ENCODE peak calls at places on chromosome 12, in five cellular contexts. One of them, this sample, is unnamed.

GRCh38 chr12:71904629-71905028 is 34.0 kb upstream of the TPH2 start:
- DNase-seq in colonic mucosa: no peak
- DNase-seq in body of pancreas: no peak
- DNase-seq in AG04450: no peak
- DNase-seq in A549: no peak
- DNase-seq in this sample: no peak

GRCh38 chr12:106080786-106081185 is 58.0 kb downstream of the NUAK1 start:
- DNase-seq in colonic mucosa: no peak
- DNase-seq in body of pancreas: no peak
- DNase-seq in AG04450: no peak
- DNase-seq in A549: no peak
- DNase-seq in this sample: no peak

GRCh38 chr12:63944586-63945228 is 100.2 kb downstream of the SRGAP1 start:
- DNase-seq in colonic mucosa: no peak
- DNase-seq in body of pancreas: no peak
- DNase-seq in AG04450: no peak
- DNase-seq in A549: no peak
- DNase-seq in this sample: no peak

GRCh38 chr12:105659355-105660075 is 329.0 kb downstream of the C12orf75 start:
- DNase-seq in colonic mucosa: no peak
- DNase-seq in body of pancreas: no peak
- DNase-seq in AG04450: no peak
- DNase-seq in A549: no peak
- DNase-seq in this sample: no peak

GRCh38 chr12:67048371-67048770 is 220.8 kb upstream of the CAND1 start:
- DNase-seq in colonic mucosa: no peak
- DNase-seq in body of pancreas: no peak
- DNase-seq in AG04450: no peak
- DNase-seq in A549: no peak
- DNase-seq in this sample: no peak

GRCh38 chr12:131085816-131086591 is 132.3 kb downstream of the ADGRD1 start:
- DNase-seq in colonic mucosa: no peak
- DNase-seq in body of pancreas: no peak
- DNase-seq in AG04450: no peak
- DNase-seq in A549: no peak
- DNase-seq in this sample: no peak

GRCh38 chr12:8993827-8994226 is 4.5 kb downstream of the KLRG1 start:
- DNase-seq in colonic mucosa: no peak
- DNase-seq in body of pancreas: no peak
- DNase-seq in AG04450: no peak
- DNase-seq in A549: no peak
- DNase-seq in this sample: no peak

GRCh38 chr12:45973526-45973925 is 16.8 kb downstream of the SCAF11 start:
- DNase-seq in colonic mucosa: no peak
- DNase-seq in body of pancreas: no peak
- DNase-seq in AG04450: no peak
- DNase-seq in A549: no peak
- DNase-seq in this sample: no peak

GRCh38 chr12:71295913-71296312 is 138.1 kb upstream of the TSPAN8 start:
- DNase-seq in colonic mucosa: no peak
- DNase-seq in body of pancreas: no peak
- DNase-seq in AG04450: no peak
- DNase-seq in A549: no peak
- DNase-seq in this sample: no peak

GRCh38 chr12:131021142-131021541 is 67.4 kb downstream of the ADGRD1 start:
- DNase-seq in colonic mucosa: no peak
- DNase-seq in body of pancreas: no peak
- DNase-seq in AG04450: no peak
- DNase-seq in A549: no peak
- DNase-seq in this sample: no peak

GRCh38 chr12:112121780-112122565 is 3.4 kb upstream of the TRAFD1 start:
- DNase-seq in colonic mucosa: peak
- DNase-seq in body of pancreas: peak
- DNase-seq in AG04450: peak
- DNase-seq in A549: peak
- DNase-seq in this sample: no peak

GRCh38 chr12:1836854-1837411 is 16.6 kb downstream of the LRTM2 start:
- DNase-seq in colonic mucosa: no peak
- DNase-seq in body of pancreas: no peak
- DNase-seq in AG04450: no peak
- DNase-seq in A549: no peak
- DNase-seq in this sample: no peak

GRCh38 chr12:71160585-71160984 is 2.8 kb upstream of the TSPAN8 start:
- DNase-seq in colonic mucosa: no peak
- DNase-seq in body of pancreas: no peak
- DNase-seq in AG04450: no peak
- DNase-seq in A549: no peak
- DNase-seq in this sample: no peak

GRCh38 chr12:97754306-97754705 is 291.7 kb downstream of the RMST start:
- DNase-seq in colonic mucosa: no peak
- DNase-seq in body of pancreas: no peak
- DNase-seq in AG04450: no peak
- DNase-seq in A549: no peak
- DNase-seq in this sample: no peak

GRCh38 chr12:1115471-1116242 is 124.6 kb downstream of the ERC1 start:
- DNase-seq in colonic mucosa: no peak
- DNase-seq in body of pancreas: no peak
- DNase-seq in AG04450: peak
- DNase-seq in A549: no peak
- DNase-seq in this sample: no peak

GRCh38 chr12:127811988-127812387 is 455.0 kb upstream of the TMEM132C start:
- DNase-seq in colonic mucosa: peak
- DNase-seq in body of pancreas: no peak
- DNase-seq in AG04450: no peak
- DNase-seq in A549: no peak
- DNase-seq in this sample: no peak

GRCh38 chr12:120331390-120331789 is 3.8 kb upstream of the PLA2G1B start:
- DNase-seq in colonic mucosa: no peak
- DNase-seq in body of pancreas: no peak
- DNase-seq in AG04450: no peak
- DNase-seq in A549: no peak
- DNase-seq in this sample: no peak

GRCh38 chr12:115452751-115453281 is 768.8 kb upstream of the TBX3 start:
- DNase-seq in colonic mucosa: no peak
- DNase-seq in body of pancreas: no peak
- DNase-seq in AG04450: no peak
- DNase-seq in A549: no peak
- DNase-seq in this sample: no peak

GRCh38 chr12:102093319-102093718 is 26.6 kb downstream of the NUP37 start:
- DNase-seq in colonic mucosa: no peak
- DNase-seq in body of pancreas: no peak
- DNase-seq in AG04450: no peak
- DNase-seq in A549: no peak
- DNase-seq in this sample: no peak

GRCh38 chr12:92621833-92622232 is 81.0 kb upstream of the PLEKHG7 start:
- DNase-seq in colonic mucosa: no peak
- DNase-seq in body of pancreas: no peak
- DNase-seq in AG04450: no peak
- DNase-seq in A549: no peak
- DNase-seq in this sample: no peak

GRCh38 chr12:108884116-108885012 is 4.5 kb downstream of the DAO start:
- DNase-seq in colonic mucosa: peak
- DNase-seq in body of pancreas: peak
- DNase-seq in AG04450: no peak
- DNase-seq in A549: peak
- DNase-seq in this sample: no peak
- TF ChIP-seq CTCF in colonic mucosa: peak
- TF ChIP-seq CTCF in body of pancreas: peak
- TF ChIP-seq CTCF in AG04450: peak
- TF ChIP-seq CTCF in A549: peak
- TF ChIP-seq CTCF in this sample: peak

DNA sequence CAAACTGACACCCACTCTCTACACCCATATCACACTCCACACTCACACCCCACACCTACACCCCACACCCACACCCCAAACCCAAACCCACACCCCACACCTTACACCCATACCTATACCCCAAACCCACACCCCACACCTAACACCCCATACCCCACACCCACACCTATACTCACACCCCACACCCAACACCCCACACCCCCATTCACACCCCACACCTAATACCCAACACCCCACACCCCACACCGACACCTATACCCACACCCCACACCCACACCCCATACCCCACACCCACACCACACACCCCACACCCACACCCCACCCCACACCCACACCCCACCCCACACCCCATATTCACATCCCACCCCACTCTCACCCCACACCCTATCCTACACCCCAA is 38.5 kb downstream of the TMEM120B start:
- DNase-seq in colonic mucosa: no peak
- DNase-seq in body of pancreas: no peak
- DNase-seq in AG04450: no peak
- DNase-seq in A549: no peak
- DNase-seq in this sample: no peak
- H3K4me3 ChIP-seq in colonic mucosa: no peak
- H3K4me3 ChIP-seq in body of pancreas: no peak
- H3K4me3 ChIP-seq in AG04450: no peak
- H3K4me3 ChIP-seq in A549: no peak
- H3K4me3 ChIP-seq in this sample: no peak

GRCh38 chr12:104220931-104221330 is 5.4 kb downstream of the TXNRD1 start:
- DNase-seq in colonic mucosa: no peak
- DNase-seq in body of pancreas: no peak
- DNase-seq in AG04450: no peak
- DNase-seq in A549: no peak
- DNase-seq in this sample: no peak
- TF ChIP-seq CTCF in colonic mucosa: no peak
- TF ChIP-seq CTCF in body of pancreas: no peak
- TF ChIP-seq CTCF in AG04450: no peak
- TF ChIP-seq CTCF in A549: no peak
- TF ChIP-seq CTCF in this sample: no peak

GRCh38 chr12:48069253-48069652 is 36.6 kb downstream of the SENP1 start:
- DNase-seq in colonic mucosa: no peak
- DNase-seq in body of pancreas: no peak
- DNase-seq in AG04450: no peak
- DNase-seq in A549: no peak
- DNase-seq in this sample: peak
- H3K4me3 ChIP-seq in colonic mucosa: no peak
- H3K4me3 ChIP-seq in body of pancreas: no peak
- H3K4me3 ChIP-seq in AG04450: no peak
- H3K4me3 ChIP-seq in A549: no peak
- H3K4me3 ChIP-seq in this sample: no peak

GRCh38 chr12:3496964-3497363 is 6.0 kb downstream of the PRMT8 start:
- DNase-seq in colonic mucosa: no peak
- DNase-seq in body of pancreas: peak
- DNase-seq in AG04450: no peak
- DNase-seq in A549: peak
- DNase-seq in this sample: no peak
- TF ChIP-seq CTCF in colonic mucosa: no peak
- TF ChIP-seq CTCF in body of pancreas: no peak
- TF ChIP-seq CTCF in AG04450: no peak
- TF ChIP-seq CTCF in A549: no peak
- TF ChIP-seq CTCF in this sample: peak

GRCh38 chr12:94033767-94034166 is 114.6 kb upstream of the PLXNC1 start:
- DNase-seq in colonic mucosa: no peak
- DNase-seq in body of pancreas: no peak
- DNase-seq in AG04450: no peak
- DNase-seq in A549: no peak
- DNase-seq in this sample: no peak

GRCh38 chr12:94038605-94039004 is 109.8 kb upstream of the PLXNC1 start:
- DNase-seq in colonic mucosa: no peak
- DNase-seq in body of pancreas: no peak
- DNase-seq in AG04450: no peak
- DNase-seq in A549: no peak
- DNase-seq in this sample: no peak

GRCh38 chr12:94039199-94039840 is 109.1 kb upstream of the PLXNC1 start:
- DNase-seq in colonic mucosa: no peak
- DNase-seq in body of pancreas: no peak
- DNase-seq in AG04450: no peak
- DNase-seq in A549: no peak
- DNase-seq in this sample: no peak

GRCh38 chr12:94039914-94040313 is 108.5 kb upstream of the PLXNC1 start:
- DNase-seq in colonic mucosa: no peak
- DNase-seq in body of pancreas: no peak
- DNase-seq in AG04450: no peak
- DNase-seq in A549: no peak
- DNase-seq in this sample: no peak

DNA sequence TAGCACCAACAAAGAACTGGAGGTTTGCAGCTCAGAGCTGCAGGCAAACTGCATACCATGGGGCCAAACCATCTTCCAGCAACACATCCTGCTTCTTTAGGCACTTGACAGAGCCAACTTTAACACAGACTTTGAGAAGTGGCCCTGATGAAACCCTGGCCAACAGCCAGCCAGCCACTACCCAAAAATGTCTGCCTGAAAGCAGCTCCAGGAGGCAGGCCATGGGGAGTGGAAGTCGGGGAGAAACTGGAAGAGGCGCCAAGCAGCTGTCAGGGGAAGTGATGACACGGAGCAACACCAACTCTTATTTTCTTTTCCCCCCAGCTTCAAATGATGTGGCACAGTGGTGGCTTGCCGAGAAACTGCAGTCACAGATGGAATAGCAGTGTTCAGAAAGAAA is 110.9 kb upstream of the PLXNC1 start:
- DNase-seq in colonic mucosa: no peak
- DNase-seq in body of pancreas: no peak
- DNase-seq in AG04450: no peak
- DNase-seq in A549: no peak
- DNase-seq in this sample: no peak
- H3K4me3 ChIP-seq in colonic mucosa: no peak
- H3K4me3 ChIP-seq in body of pancreas: no peak
- H3K4me3 ChIP-seq in AG04450: no peak
- H3K4me3 ChIP-seq in A549: no peak
- H3K4me3 ChIP-seq in this sample: no peak

GRCh38 chr12:10618338-10618987 is 5.1 kb upstream of the MAGOHB start:
- DNase-seq in colonic mucosa: no peak
- DNase-seq in body of pancreas: no peak
- DNase-seq in AG04450: peak
- DNase-seq in A549: peak
- DNase-seq in this sample: peak
- TF ChIP-seq CTCF in colonic mucosa: no peak
- TF ChIP-seq CTCF in body of pancreas: no peak
- TF ChIP-seq CTCF in AG04450: no peak
- TF ChIP-seq CTCF in A549: no peak
- TF ChIP-seq CTCF in this sample: no peak

GRCh38 chr12:26347300-26347699 is 151.9 kb downstream of the SSPN start:
- DNase-seq in colonic mucosa: no peak
- DNase-seq in body of pancreas: no peak
- DNase-seq in AG04450: no peak
- DNase-seq in A549: no peak
- DNase-seq in this sample: no peak
- H3K4me3 ChIP-seq in colonic mucosa: no peak
- H3K4me3 ChIP-seq in body of pancreas: no peak
- H3K4me3 ChIP-seq in AG04450: no peak
- H3K4me3 ChIP-seq in A549: no peak
- H3K4me3 ChIP-seq in this sample: no peak

GRCh38 chr12:118850244-118850825 is 131.0 kb upstream of the SRRM4 start:
- DNase-seq in colonic mucosa: no peak
- DNase-seq in body of pancreas: no peak
- DNase-seq in AG04450: no peak
- DNase-seq in A549: peak
- DNase-seq in this sample: no peak
- TF ChIP-seq CTCF in colonic mucosa: peak
- TF ChIP-seq CTCF in body of pancreas: peak
- TF ChIP-seq CTCF in AG04450: peak
- TF ChIP-seq CTCF in A549: peak
- TF ChIP-seq CTCF in this sample: peak

GRCh38 chr12:49960474-49961110 is 1.1 kb upstream of the AQP5 start:
- DNase-seq in colonic mucosa: no peak
- DNase-seq in body of pancreas: no peak
- DNase-seq in AG04450: no peak
- DNase-seq in A549: no peak
- DNase-seq in this sample: no peak
- H3K4me3 ChIP-seq in colonic mucosa: no peak
- H3K4me3 ChIP-seq in body of pancreas: no peak
- H3K4me3 ChIP-seq in AG04450: no peak
- H3K4me3 ChIP-seq in A549: no peak
- H3K4me3 ChIP-seq in this sample: no peak

This sample was measured in epithelial cell of proximal tubule.